ENCODE peak calls at places on chromosomes 7 and 10, in ten cellular contexts. U is lung; F is CD4-positive, alpha-beta memory T cell; B is cardiac muscle cell; Y is effector memory CD4-positive, alpha-beta T cell; K is bronchial epithelial cell; G is stomach; X is ovary; A is fibroblast of lung; J is prostate gland. D is an unnamed sample.
A peak's percentile ranks its signal among the peaks of the same experiment; 100 is the strongest.

GRCh38 chr7:895451-896052 is 19.2 kb downstream of the GET4 start:
- DNase-seq in X (no peak), K (no peak), F (no peak), G (no peak), Y (no peak), A (no peak), J (no peak), U (no peak), B (no peak), D (no peak)

GRCh38 chr7:100893910-100894763 is 1.6 kb downstream of the ACHE start:
- DNase-seq in A (no peak), G (no peak), F (no peak), X (no peak), Y (no peak), B (no peak), K (no peak), J (no peak), U (no peak), D (no peak)

GRCh38 chr10:104028146-104028545 is 57.5 kb downstream of the COL17A1 start:
- DNase-seq in F (no peak), U (no peak), A (peak; percentile 31), K (peak; percentile 55), X (no peak), Y (no peak), B (peak; percentile 81), G (no peak), J (no peak), D (no peak)

GRCh38 chr10:49592726-49593563 is 17.2 kb upstream of the SLC18A3 start:
- DNase-seq in U (peak; percentile 66), F (peak; percentile 18), A (peak; percentile 41), K (peak; percentile 52), X (no peak), B (peak; percentile 75), G (peak; percentile 56), J (no peak), Y (peak; percentile 35), D (no peak)

GRCh38 chr7:101575731-101576130 is 53.4 kb downstream of the MYL10 start:
- DNase-seq in B (no peak), Y (no peak), F (no peak), J (no peak), X (no peak), K (no peak), U (no peak), A (peak; percentile 11), G (no peak), D (no peak)

GRCh38 chr10:95196053-95196452 is 2.0 kb downstream of the ACSM6 start:
- DNase-seq in F (no peak), X (no peak), K (no peak), A (no peak), B (no peak), U (no peak), Y (no peak), G (no peak), J (no peak), D (no peak)

GRCh38 chr7:132321387-132321786 is 254.9 kb downstream of the PLXNA4 start:
- DNase-seq in F (no peak), B (peak; percentile 29), J (no peak), Y (no peak), U (no peak), G (no peak), X (no peak), K (no peak), A (no peak), D (no peak)

GRCh38 chr7:36871355-36871738 is 147.1 kb upstream of the AOAH start:
- DNase-seq in K (no peak), X (no peak), U (no peak), Y (no peak), G (no peak), B (no peak), F (no peak), J (no peak), A (no peak), D (no peak)

GRCh38 chr10:101492205-101492604 is 95.9 kb downstream of the POLL start:
- DNase-seq in J (no peak), Y (no peak), U (no peak), G (no peak), A (no peak), B (no peak), X (no peak), F (no peak), K (no peak), D (no peak)

GRCh38 chr10:116281780-116282179 is 8.8 kb upstream of the GFRA1 start:
- DNase-seq in X (no peak), K (no peak), U (no peak), B (no peak), G (no peak), Y (no peak), F (no peak), J (no peak), A (no peak), D (no peak)

GRCh38 chr10:79483948-79484347 is 28.4 kb upstream of the EIF5AL1 start:
- DNase-seq in A (peak; percentile 65), U (peak; percentile 46), B (no peak), K (no peak), Y (no peak), X (no peak), J (no peak), F (no peak), G (no peak), D (no peak)

GRCh38 chr7:67393903-67394302 is 397.3 kb downstream of the TYW1 start:
- DNase-seq in U (no peak), F (no peak), B (no peak), K (no peak), Y (no peak), A (no peak), X (no peak), J (no peak), G (no peak), D (no peak)

GRCh38 chr7:67402280-67402679 is 405.6 kb downstream of the TYW1 start:
- DNase-seq in Y (no peak), B (no peak), U (no peak), F (no peak), J (no peak), X (no peak), G (no peak), A (no peak), K (no peak), D (no peak)

GRCh38 chr7:67401492-67401891 is 404.9 kb downstream of the TYW1 start:
- DNase-seq in J (no peak), X (no peak), U (no peak), A (no peak), G (no peak), B (no peak), K (no peak), F (no peak), Y (no peak), D (no peak)

GRCh38 chr7:67398916-67399315 is 402.3 kb downstream of the TYW1 start:
- DNase-seq in J (no peak), B (no peak), X (no peak), G (no peak), K (no peak), F (no peak), Y (no peak), A (no peak), U (no peak), D (no peak)
- H3K36me3 ChIP-seq in J (no peaks in the 10 kb centered on the region), B (no peaks in the 10 kb centered on the region), X (no peaks in the 10 kb centered on the region), G (no peaks in the 10 kb centered on the region), K (no peaks in the 10 kb centered on the region), F (no peaks in the 10 kb centered on the region), Y (no peaks in the 10 kb centered on the region), A (no peaks in the 10 kb centered on the region), U (no peaks in the 10 kb centered on the region), D (no peaks in the 10 kb centered on the region)

GRCh38 chr7:140127360-140128127 is 49.2 kb downstream of the KDM7A start:
- DNase-seq in B (no peak), A (no peak), J (no peak), U (no peak), G (no peak), Y (no peak), F (no peak), X (no peak), K (no peak), D (no peak)
- H3K36me3 ChIP-seq in B (peaks cover 27% of the 10 kb centered on the region), A (no peaks in the 10 kb centered on the region), J (no peaks in the 10 kb centered on the region), U (peaks cover 28% of the 10 kb centered on the region), G (peaks cover 10% of the 10 kb centered on the region), Y (peaks cover 41% of the 10 kb centered on the region), F (peaks cover 34% of the 10 kb centered on the region), X (no peaks in the 10 kb centered on the region), K (peaks cover 6% of the 10 kb centered on the region), D (peaks cover 9% of the 10 kb centered on the region)

GRCh38 chr10:11555556-11555955 is 55.9 kb downstream of the USP6NL start:
- DNase-seq in G (no peak), K (no peak), Y (no peak), B (no peak), X (no peak), U (no peak), A (no peak), F (no peak), J (no peak), D (no peak)

GRCh38 chr10:11548763-11549089 is 62.7 kb downstream of the USP6NL start:
- DNase-seq in B (no peak), A (no peak), F (no peak), K (no peak), J (no peak), U (no peak), Y (no peak), G (no peak), X (no peak), D (no peak)

GRCh38 chr10:11551104-11551503 is 60.3 kb downstream of the USP6NL start:
- DNase-seq in J (no peak), B (no peak), K (no peak), G (no peak), A (no peak), F (no peak), U (no peak), Y (no peak), X (no peak), D (no peak)

GRCh38 chr10:11553773-11554381 is 57.6 kb downstream of the USP6NL start:
- DNase-seq in G (no peak), Y (no peak), B (no peak), K (no peak), F (no peak), X (no peak), J (no peak), A (no peak), U (no peak), D (no peak)

GRCh38 chr10:11551915-11552602 is 59.4 kb downstream of the USP6NL start:
- DNase-seq in B (no peak), U (no peak), J (no peak), X (no peak), K (peak; percentile 99), A (peak; percentile 92), F (no peak), G (no peak), Y (no peak), D (no peak)
- H3K36me3 ChIP-seq in B (no peaks in the 10 kb centered on the region), U (no peaks in the 10 kb centered on the region), J (no peaks in the 10 kb centered on the region), X (no peaks in the 10 kb centered on the region), K (no peaks in the 10 kb centered on the region), A (no peaks in the 10 kb centered on the region), F (no peaks in the 10 kb centered on the region), G (no peaks in the 10 kb centered on the region), Y (no peaks in the 10 kb centered on the region), D (no peaks in the 10 kb centered on the region)

GRCh38 chr7:98881561-98882315 is 3.4 kb downstream of the TRRAP start:
- DNase-seq in A (no peak), G (no peak), U (no peak), Y (no peak), X (no peak), J (no peak), F (no peak), K (peak; percentile 68), B (no peak), D (no peak)
- H3K36me3 ChIP-seq in A (peaks cover 9% of the 10 kb centered on the region), G (peaks cover 22% of the 10 kb centered on the region), U (peaks cover 13% of the 10 kb centered on the region), Y (peaks cover 38% of the 10 kb centered on the region), X (no peaks in the 10 kb centered on the region), J (no peaks in the 10 kb centered on the region), F (peaks cover 29% of the 10 kb centered on the region), K (peaks cover 9% of the 10 kb centered on the region), B (peaks cover 35% of the 10 kb centered on the region), D (peaks cover 24% of the 10 kb centered on the region)

GRCh38 chr7:10731253-10731773 is 242.4 kb upstream of the PHF14 start:
- DNase-seq in U (no peak), X (no peak), F (no peak), Y (no peak), G (no peak), K (no peak), J (no peak), B (no peak), A (no peak), D (no peak)
- H3K36me3 ChIP-seq in U (no peaks in the 10 kb centered on the region), X (no peaks in the 10 kb centered on the region), F (no peaks in the 10 kb centered on the region), Y (no peaks in the 10 kb centered on the region), G (no peaks in the 10 kb centered on the region), K (no peaks in the 10 kb centered on the region), J (no peaks in the 10 kb centered on the region), B (no peaks in the 10 kb centered on the region), A (no peaks in the 10 kb centered on the region), D (no peaks in the 10 kb centered on the region)

D was measured in thoracic aorta.